ENCODE peak calls at places on chromosome 21, in six cellular contexts. E is AG04450; G is lower lobe of right lung; S is IMR-90; X is CD8-positive, alpha-beta memory T cell; R is dorsolateral prefrontal cortex. D is an unnamed sample.

GRCh38 chr21:18443686-18444085 is 40.1 kb upstream of the TMPRSS15 start:
- DNase-seq in E (no peak), G (no peak), S (no peak), X (no peak), R (no peak), D (no peak)

GRCh38 chr21:25682382-25682781 is 43.3 kb downstream of the JAM2 start:
- DNase-seq in E (no peak), G (no peak), S (no peak), X (no peak), R (no peak), D (no peak)

GRCh38 chr21:32605469-32605868 is 6.7 kb downstream of the CFAP298 start:
- DNase-seq in E (no peak), G (no peak), S (no peak), X (no peak), R (no peak), D (no peak)

GRCh38 chr21:39077816-39078215 is 105.4 kb downstream of the PSMG1 start:
- DNase-seq in E (no peak), G (no peak), S (no peak), X (no peak), R (no peak), D (no peak)

GRCh38 chr21:34949045-34949444 is 100.1 kb downstream of the RUNX1 start:
- DNase-seq in E (peak), G (no peak), S (peak), X (no peak), R (no peak), D (no peak)

GRCh38 chr21:40146201-40146890 is 279.1 kb downstream of the PCP4 start:
- DNase-seq in E (no peak), G (no peak), S (no peak), X (no peak), R (no peak), D (no peak)

GRCh38 chr21:43827015-43827611 is 37.7 kb downstream of the RRP1 start:
- DNase-seq in E (no peak), G (no peak), S (peak), X (peak), R (peak), D (no peak)

GRCh38 chr21:38997756-38998155 is 185.5 kb downstream of the PSMG1 start:
- DNase-seq in E (no peak), G (no peak), S (no peak), X (no peak), R (no peak), D (no peak)

GRCh38 chr21:42629856-42630410 is 23.5 kb upstream of the PDE9A start:
- DNase-seq in E (no peak), G (peak), S (no peak), X (peak), R (no peak), D (no peak)

GRCh38 chr21:41776778-41777177 is 9.9 kb upstream of the RIPK4 start:
- DNase-seq in E (no peak), G (no peak), S (no peak), X (no peak), R (no peak), D (no peak)

GRCh38 chr21:34642211-34643075 is 26.4 kb upstream of the CLIC6 start:
- DNase-seq in E (no peak), G (no peak), S (peak), X (no peak), R (no peak), D (no peak)

GRCh38 chr21:31473685-31474345 is 129.8 kb upstream of the TIAM1 start:
- DNase-seq in E (no peak), G (no peak), S (no peak), X (no peak), R (no peak), D (no peak)

GRCh38 chr21:36297938-36298572 is 21.9 kb upstream of the MORC3 start:
- DNase-seq in E (no peak), G (peak), S (peak), X (peak), R (no peak), D (no peak)

DNA sequence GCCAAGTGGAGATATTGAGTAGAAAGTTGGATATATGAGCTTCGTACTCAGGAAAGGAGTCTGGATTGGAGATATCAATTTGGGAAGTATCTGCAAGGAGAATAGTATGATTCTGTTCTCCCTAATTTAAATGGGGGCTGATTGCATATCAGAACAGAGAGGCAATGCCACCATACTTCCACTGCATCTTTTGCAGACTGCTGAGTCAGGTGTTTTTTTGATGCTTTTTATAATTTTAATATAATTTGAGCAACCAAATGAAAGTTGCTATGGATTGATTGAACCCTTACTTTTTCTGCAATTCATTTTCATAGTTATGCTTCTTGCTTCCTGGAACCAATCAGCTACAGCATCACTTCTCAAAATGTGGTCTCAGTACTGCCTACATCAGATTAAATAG is 590.3 kb downstream of the USP25 start:
- DNase-seq in E (no peak), G (no peak), S (no peak), X (no peak), R (no peak), D (no peak)
- H3K27ac ChIP-seq in E (no peak), G (no peak), S (no peak), X (no peak), R (no peak), D (no peak)

GRCh38 chr21:46413365-46413696 is 45.4 kb upstream of the DIP2A start:
- DNase-seq in E (no peak), G (no peak), S (no peak), X (peak), R (no peak), D (no peak)

GRCh38 chr21:46412521-46413364 is 45.9 kb upstream of the DIP2A start:
- DNase-seq in E (no peak), G (peak), S (no peak), X (peak), R (no peak), D (no peak)

GRCh38 chr21:46416551-46416950 is 42.1 kb upstream of the DIP2A start:
- DNase-seq in E (no peak), G (no peak), S (no peak), X (no peak), R (no peak), D (no peak)

GRCh38 chr21:46411691-46412090 is 47.0 kb upstream of the DIP2A start:
- DNase-seq in E (no peak), G (peak), S (no peak), X (peak), R (no peak), D (no peak)

DNA sequence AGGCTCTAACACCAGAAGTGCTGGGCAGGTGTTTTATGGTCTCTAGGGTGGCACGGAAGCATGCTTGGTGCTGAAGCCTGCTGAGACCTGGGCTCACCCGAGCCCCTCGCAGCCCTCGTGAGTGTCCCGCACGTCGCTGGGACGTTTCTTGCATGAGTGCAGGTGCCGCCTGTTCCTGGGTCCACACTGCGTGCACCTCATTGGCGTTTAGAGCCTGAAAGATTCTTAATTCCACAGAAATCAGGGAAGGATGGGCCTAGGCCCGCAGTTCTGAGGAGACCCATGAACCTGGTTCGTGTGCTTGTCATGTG is 43.8 kb upstream of the DIP2A start:
- DNase-seq in E (no peak), G (peak), S (no peak), X (peak), R (no peak), D (no peak)
- H3K4me3 ChIP-seq in E (no peak), G (no peak), S (no peak), X (no peak), R (no peak), D (no peak)

GRCh38 chr21:29152936-29153335 is 22.5 kb downstream of the MAP3K7CL start:
- DNase-seq in E (no peak), G (no peak), S (no peak), X (no peak), R (no peak), D (no peak)

GRCh38 chr21:29154270-29154669 is 23.8 kb downstream of the MAP3K7CL start:
- DNase-seq in E (no peak), G (no peak), S (no peak), X (no peak), R (no peak), D (no peak)

GRCh38 chr21:29155933-29156260 is 25.5 kb downstream of the MAP3K7CL start:
- DNase-seq in E (no peak), G (no peak), S (no peak), X (no peak), R (no peak), D (no peak)

GRCh38 chr21:29157084-29157483 is 26.6 kb downstream of the MAP3K7CL start:
- DNase-seq in E (no peak), G (no peak), S (no peak), X (no peak), R (no peak), D (no peak)

GRCh38 chr21:29155118-29155932 is 24.9 kb downstream of the MAP3K7CL start:
- DNase-seq in E (no peak), G (peak), S (peak), X (no peak), R (no peak), D (no peak)
- H3K27ac ChIP-seq in E (peak), G (no peak), S (peak), X (no peak), R (peak), D (peak)

DNA sequence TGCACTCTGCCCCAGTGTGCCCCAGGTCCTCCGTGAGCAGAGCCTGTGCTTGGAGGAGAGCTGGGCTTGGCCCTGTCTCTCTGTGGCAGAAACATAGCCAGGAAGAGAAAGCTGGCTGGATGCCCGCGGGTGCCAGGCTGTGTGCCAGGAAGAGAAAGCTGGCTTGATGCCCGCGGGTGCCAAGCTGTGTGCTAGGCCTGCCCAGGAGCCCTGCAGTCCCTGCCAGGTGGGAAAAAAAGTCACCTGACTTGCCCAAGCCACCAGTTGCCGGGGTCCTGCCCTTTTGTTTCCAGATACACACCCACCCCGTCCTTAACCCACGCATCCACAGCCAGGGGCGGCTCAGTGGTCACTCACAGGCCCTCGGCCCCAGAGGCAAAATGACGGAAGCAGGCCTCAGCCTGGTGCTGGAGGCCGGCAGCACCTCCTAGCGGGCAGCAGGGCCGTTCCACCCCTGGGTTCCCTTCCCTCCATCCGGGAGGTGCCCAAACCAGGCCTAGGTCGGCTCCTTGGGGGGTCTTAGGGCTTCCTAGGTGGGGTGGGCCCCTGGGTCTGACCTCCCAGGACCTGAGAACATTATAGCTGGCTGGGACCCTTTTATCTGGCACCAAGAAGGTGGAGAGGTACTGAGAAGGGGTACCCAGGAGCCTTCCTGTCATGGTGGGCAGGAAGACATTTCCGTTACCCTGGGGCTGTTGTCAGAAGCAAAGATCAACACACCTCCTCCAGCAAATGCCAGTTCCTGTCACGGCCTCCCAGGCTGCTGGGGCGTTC is 9.1 kb downstream of the ITGB2 start:
- DNase-seq in E (no peak), G (peak), S (no peak), X (peak), R (peak), D (no peak)
- H3K4me3 ChIP-seq in E (no peak), G (peak), S (no peak), X (peak), R (no peak), D (no peak)

D was measured in thoracic aorta.